ENCODE peak calls at places on chromosome 18, in six cellular contexts. F, K, Q, Z, A and G are unnamed samples.
A peak's percentile ranks its signal among the peaks of the same experiment; 100 is the strongest.

GRCh38 chr18:58609536-58609993 is 19.3 kb downstream of the ALPK2 start:
- DNase-seq in F (no peak), K (no peak), Q (no peak), Z (no peak), A (no peak), G (no peak)

GRCh38 chr18:77114564-77115391 is 17.8 kb downstream of the MBP start:
- DNase-seq in F (peak; percentile 62), K (peak; percentile 99), Q (no peak), Z (peak; percentile 97), A (peak; percentile 100), G (no peak)

GRCh38 chr18:21110667-21111350 is 804 bp downstream of the ROCK1 start:
- DNase-seq in F (peak; percentile 42), K (peak; percentile 45), Q (peak; percentile 58), Z (peak; percentile 84), A (peak; percentile 35), G (peak; percentile 49)

GRCh38 chr18:79156330-79156729 is 87.1 kb downstream of the ATP9B start:
- DNase-seq in F (no peak), K (no peak), Q (no peak), Z (no peak), A (no peak), G (no peak)

GRCh38 chr18:46725310-46725709 is 31.5 kb downstream of the ST8SIA5 start:
- DNase-seq in F (no peak), K (no peak), Q (no peak), Z (no peak), A (no peak), G (no peak)

GRCh38 chr18:63823516-63824219 is 48.5 kb downstream of the SERPINB7 start:
- DNase-seq in F (no peak), K (no peak), Q (no peak), Z (no peak), A (peak; percentile 31), G (peak; percentile 44)

GRCh38 chr18:48621240-48621639 is 82.4 kb downstream of the CTIF start:
- DNase-seq in F (no peak), K (peak; percentile 23), Q (no peak), Z (peak; percentile 48), A (peak; percentile 51), G (no peak)

GRCh38 chr18:386950-387349 is 113.6 kb downstream of the COLEC12 start:
- DNase-seq in F (no peak), K (no peak), Q (no peak), Z (no peak), A (no peak), G (no peak)

GRCh38 chr18:5710235-5710634 is 166.4 kb upstream of the EPB41L3 start:
- DNase-seq in F (peak; percentile 4), K (no peak), Q (no peak), Z (no peak), A (no peak), G (no peak)

GRCh38 chr18:79545255-79545654 is 134.3 kb upstream of the CTDP1 start:
- DNase-seq in F (no peak), K (no peak), Q (no peak), Z (peak; percentile 54), A (no peak), G (no peak)

GRCh38 chr18:12304351-12305210 is 3.5 kb upstream of the TUBB6 start:
- DNase-seq in F (no peak), K (peak; percentile 77), Q (no peak), Z (no peak), A (peak; percentile 90), G (no peak)

GRCh38 chr18:45073556-45073955 is 392.9 kb downstream of the SETBP1 start:
- DNase-seq in F (no peak), K (no peak), Q (no peak), Z (no peak), A (no peak), G (no peak)

GRCh38 chr18:58095251-58095650 is 51.2 kb downstream of the NEDD4L start:
- DNase-seq in F (no peak), K (no peak), Q (no peak), Z (no peak), A (no peak), G (no peak)

GRCh38 chr18:78984941-78985784 is 5.5 kb downstream of the SALL3 start:
- DNase-seq in F (peak; percentile 3), K (peak; percentile 29), Q (no peak), Z (no peak), A (peak; percentile 38), G (peak; percentile 76)

GRCh38 chr18:28045176-28045810 is 131.6 kb downstream of the CDH2 start:
- DNase-seq in F (no peak), K (peak; percentile 11), Q (no peak), Z (no peak), A (peak; percentile 72), G (peak; percentile 51)

GRCh38 chr18:6626457-6626856 is 103.1 kb upstream of the ARHGAP28 start:
- DNase-seq in F (no peak), K (no peak), Q (no peak), Z (no peak), A (peak; percentile 9), G (no peak)

GRCh38 chr18:67476585-67476984 is 39.9 kb downstream of the DSEL start:
- DNase-seq in F (no peak), K (no peak), Q (no peak), Z (no peak), A (no peak), G (no peak)

GRCh38 chr18:73645175-73645715 is 502.4 kb downstream of the FBXO15 start:
- DNase-seq in F (no peak), K (peak; percentile 23), Q (no peak), Z (no peak), A (peak; percentile 50), G (no peak)

GRCh38 chr18:703660-704018 is 8.8 kb downstream of the ENOSF1 start:
- DNase-seq in F (no peak), K (no peak), Q (no peak), Z (no peak), A (no peak), G (peak; percentile 1)

GRCh38 chr18:69401475-69402218 is 959 bp downstream of the DOK6 start:
- DNase-seq in F (no peak), K (no peak), Q (no peak), Z (peak; percentile 61), A (no peak), G (no peak)

GRCh38 chr18:30271716-30272115 is 770.8 kb downstream of the DSC3 start:
- DNase-seq in F (no peak), K (peak; percentile 0), Q (no peak), Z (no peak), A (no peak), G (peak; percentile 26)

GRCh38 chr18:12302391-12303147 is 5.5 kb upstream of the TUBB6 start:
- DNase-seq in F (no peak), K (no peak), Q (no peak), Z (no peak), A (no peak), G (no peak)

GRCh38 chr18:37486848-37487247 is 78.8 kb downstream of the CELF4 start:
- DNase-seq in F (no peak), K (no peak), Q (no peak), Z (no peak), A (no peak), G (no peak)

GRCh38 chr18:3869848-3870247 is 419.9 kb downstream of the TGIF1 start:
- DNase-seq in F (peak; percentile 46), K (peak; percentile 37), Q (no peak), Z (no peak), A (peak; percentile 62), G (no peak)

GRCh38 chr18:961644-962355 is 57.1 kb downstream of the ADCYAP1 start:
- DNase-seq in F (peak; percentile 46), K (no peak), Q (peak; percentile 8), Z (peak; percentile 66), A (peak; percentile 27), G (peak; percentile 66)

GRCh38 chr18:35497334-35498197 is at the start of gene INO80C:
- DNase-seq in F (peak; percentile 84), K (peak; percentile 94), Q (peak; percentile 86), Z (peak; percentile 97), A (peak; percentile 89), G (peak; percentile 89)

GRCh38 chr18:76558881-76559667 is 64.0 kb upstream of the ZNF516 start:
- DNase-seq in F (no peak), K (peak; percentile 75), Q (no peak), Z (no peak), A (peak; percentile 84), G (no peak)

GRCh38 chr18:43692291-43692690 is 415.0 kb upstream of the SYT4 start:
- DNase-seq in F (no peak), K (no peak), Q (no peak), Z (no peak), A (peak; percentile 5), G (no peak)

GRCh38 chr18:34661464-34662087 is 48.5 kb upstream of the DTNA start:
- DNase-seq in F (peak; percentile 30), K (peak; percentile 39), Q (no peak), Z (no peak), A (peak; percentile 56), G (peak; percentile 43)

DNA sequence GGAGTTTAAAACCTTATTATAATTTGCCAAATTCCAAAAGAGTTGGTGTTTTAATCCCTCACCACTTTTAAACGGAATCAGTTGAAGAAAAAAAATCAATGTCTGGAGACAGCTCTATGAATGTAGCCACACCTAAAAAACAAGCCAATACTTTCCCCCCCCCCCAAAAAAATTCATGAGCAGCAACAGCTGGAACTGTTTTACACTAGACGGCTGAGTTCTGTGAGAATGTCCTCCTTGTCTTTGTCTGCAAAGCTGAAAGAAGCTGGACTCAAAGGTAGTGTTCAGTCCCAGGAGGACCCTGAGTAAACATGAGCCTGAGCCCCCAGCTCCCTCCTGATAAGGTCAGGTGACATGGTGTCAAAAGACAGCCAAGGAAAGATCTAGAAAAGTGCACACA is 68.2 kb downstream of the ZNF521 start:
- DNase-seq in F (no peak), K (no peak), Q (no peak), Z (no peak), A (no peak), G (no peak)
- H3K4me3 ChIP-seq in F (no peak overlapping the region), K (no peak overlapping the region), Q (no peak overlapping the region), Z (no peak overlapping the region), A (no peak overlapping the region), G (no peak overlapping the region)

GRCh38 chr18:49848115-49848514 is 34.8 kb upstream of the ACAA2 start:
- DNase-seq in F (no peak), K (no peak), Q (no peak), Z (no peak), A (no peak), G (no peak)

GRCh38 chr18:49851624-49852023 is 38.3 kb upstream of the ACAA2 start:
- DNase-seq in F (no peak), K (no peak), Q (no peak), Z (no peak), A (no peak), G (no peak)

GRCh38 chr18:49847524-49847923 is 34.2 kb upstream of the ACAA2 start:
- DNase-seq in F (no peak), K (no peak), Q (no peak), Z (no peak), A (no peak), G (no peak)

GRCh38 chr18:49850636-49851035 is 37.3 kb upstream of the ACAA2 start:
- DNase-seq in F (no peak), K (no peak), Q (no peak), Z (no peak), A (no peak), G (no peak)

GRCh38 chr18:49849331-49850217 is 36.2 kb upstream of the ACAA2 start:
- DNase-seq in F (peak; percentile 49), K (peak; percentile 98), Q (no peak), Z (peak; percentile 96), A (peak; percentile 99), G (peak; percentile 19)
- H3K4me3 ChIP-seq in F (no peak overlapping the region), K (peak overlapping the region; percentile 24), Q (no peak overlapping the region), Z (no peak overlapping the region), A (peak overlapping the region; percentile 5), G (no peak overlapping the region)

GRCh38 chr18:13366541-13366940 is 148.0 kb downstream of the LDLRAD4 start:
- DNase-seq in F (no peak), K (no peak), Q (no peak), Z (no peak), A (no peak), G (no peak)
- H3K4me3 ChIP-seq in F (no peak overlapping the region), K (no peak overlapping the region), Q (no peak overlapping the region), Z (no peak overlapping the region), A (no peak overlapping the region), G (no peak overlapping the region)

GRCh38 chr18:24585996-24586566 is 125.6 kb downstream of the HRH4 start:
- DNase-seq in F (no peak), K (no peak), Q (no peak), Z (no peak), A (no peak), G (no peak)
- H3K4me3 ChIP-seq in F (no peak overlapping the region), K (no peak overlapping the region), Q (no peak overlapping the region), Z (no peak overlapping the region), A (no peak overlapping the region), G (no peak overlapping the region)